ENCODE peak calls at places on chromosomes 3 and 15, in six cellular contexts. G is suprapubic skin, L is GM23338, T is tibial artery, Z is bronchial epithelial cell, H is breast epithelium. E is an unnamed sample.

GRCh38 chr15:73946046-73946678 is 19.9 kb downstream of the LOXL1 start:
- DNase-seq in Z (no peak), L (no peak), H (no peak), T (no peak), G (no peak), E (no peak)

GRCh38 chr3:63478962-63479660 is 173.4 kb upstream of the SNTN start:
- DNase-seq in H (no peak), L (no peak), Z (no peak), G (no peak), T (no peak), E (no peak)

GRCh38 chr15:69044899-69045298 is 30.4 kb downstream of the NOX5 start:
- DNase-seq in H (no peak), T (no peak), L (no peak), G (no peak), Z (peak; percentile 88), E (peak; percentile 83)

GRCh38 chr3:133404925-133405324 is 5.1 kb downstream of the BFSP2 start:
- DNase-seq in G (no peak), Z (no peak), L (peak; percentile 19), T (no peak), H (no peak), E (no peak)

GRCh38 chr3:41200669-41201021 is 1.3 kb downstream of the CTNNB1 start:
- DNase-seq in Z (peak; percentile 34), L (no peak), H (no peak), T (peak; percentile 38), G (no peak), E (no peak)

GRCh38 chr15:62250176-62250575 is 85.1 kb upstream of the C2CD4B start:
- DNase-seq in G (no peak), T (no peak), H (no peak), Z (no peak), L (no peak), E (no peak)

GRCh38 chr15:88894819-88895767 is at the start of gene HAPLN3:
- DNase-seq in H (no peak), G (no peak), L (peak; percentile 83), Z (no peak), T (no peak), E (no peak)

GRCh38 chr3:115626006-115626409 is 2.7 kb downstream of the GAP43 start:
- DNase-seq in H (no peak), Z (no peak), G (no peak), T (no peak), L (peak; percentile 46), E (no peak)

GRCh38 chr15:52789601-52790165 is 453 bp downstream of the ONECUT1 start:
- DNase-seq in G (peak; percentile 52), Z (no peak), L (peak; percentile 46), T (no peak), H (no peak), E (no peak)

GRCh38 chr15:77002954-77003912 is 8.3 kb downstream of the PSTPIP1 start:
- DNase-seq in H (no peak), T (peak; percentile 77), Z (no peak), G (no peak), L (no peak), E (no peak)

GRCh38 chr3:50205719-50206276 is 727 bp downstream of the SLC38A3 start:
- DNase-seq in T (no peak), Z (peak; percentile 22), H (no peak), G (no peak), L (peak; percentile 90), E (no peak)

GRCh38 chr15:51405646-51406194 is 64.3 kb downstream of the GLDN start:
- DNase-seq in T (no peak), G (no peak), L (no peak), H (no peak), Z (no peak), E (no peak)

GRCh38 chr3:56219894-56220805 is 248.1 kb downstream of the ERC2 start:
- DNase-seq in Z (no peak), L (no peak), H (no peak), G (no peak), T (no peak), E (no peak)

GRCh38 chr3:151085227-151085888 is at the start of gene MED12L:
- DNase-seq in T (peak; percentile 45), G (no peak), H (no peak), Z (peak; percentile 39), L (peak; percentile 86), E (no peak)

GRCh38 chr3:161854232-161854771 is 357.7 kb downstream of the OTOL1 start:
- DNase-seq in H (no peak), Z (peak; percentile 98), G (no peak), T (no peak), L (peak; percentile 68), E (no peak)

GRCh38 chr3:112357888-112358287 is 24.9 kb downstream of the CD200 start:
- DNase-seq in H (no peak), T (no peak), L (no peak), Z (no peak), G (no peak), E (no peak)

GRCh38 chr15:82158811-82159210 is 103.7 kb downstream of the EFL1 start:
- DNase-seq in L (no peak), Z (no peak), T (no peak), H (no peak), G (no peak), E (no peak)

GRCh38 chr3:140577911-140578310 is 100.0 kb upstream of the TRIM42 start:
- DNase-seq in L (no peak), Z (no peak), H (no peak), T (no peak), G (no peak), E (no peak)

GRCh38 chr3:108091498-108092259 is 848 bp upstream of the CD47 start:
- DNase-seq in Z (no peak), T (no peak), L (peak; percentile 64), H (no peak), G (no peak), E (no peak)

GRCh38 chr3:28667646-28668376 is 319.2 kb upstream of the AZI2 start:
- DNase-seq in G (no peak), Z (peak; percentile 61), H (no peak), T (peak; percentile 63), L (peak; percentile 85), E (peak; percentile 1)

GRCh38 chr3:50356553-50356952 is 2.8 kb downstream of the TMEM115 start:
- DNase-seq in L (no peak), H (no peak), T (no peak), Z (peak; percentile 44), G (no peak), E (no peak)

GRCh38 chr15:87591521-87591920 is 665.0 kb downstream of the NTRK3 start:
- DNase-seq in L (no peak), H (no peak), G (no peak), Z (no peak), T (no peak), E (no peak)

GRCh38 chr3:14525685-14526631 is 14.2 kb downstream of the GRIP2 start:
- DNase-seq in G (peak; percentile 43), Z (peak; percentile 67), L (no peak), H (peak; percentile 43), T (no peak), E (no peak)

GRCh38 chr3:160641675-160642330 is 35.2 kb upstream of the ARL14 start:
- DNase-seq in H (no peak), L (no peak), Z (peak; percentile 77), G (no peak), T (no peak), E (no peak)

GRCh38 chr15:26191216-26191615 is 328.1 kb upstream of the ATP10A start:
- DNase-seq in L (no peak), Z (no peak), T (no peak), G (no peak), H (no peak), E (no peak)

GRCh38 chr3:54366839-54367238 is 244.5 kb downstream of the CACNA2D3 start:
- DNase-seq in T (no peak), Z (no peak), H (no peak), G (no peak), L (no peak), E (no peak)

GRCh38 chr3:185208836-185209235 is 45.0 kb downstream of the EHHADH start:
- DNase-seq in L (no peak), T (no peak), G (no peak), Z (no peak), H (no peak), E (no peak)

GRCh38 chr3:71112576-71112975 is 471.0 kb downstream of the FOXP1 start:
- DNase-seq in Z (no peak), T (no peak), G (no peak), L (no peak), H (no peak), E (no peak)
- H3K36me3 ChIP-seq in Z (no peaks in the 10 kb centered on the region), T (peaks cover 6% of the 10 kb centered on the region), G (peaks cover 16% of the 10 kb centered on the region), L (no peaks in the 10 kb centered on the region), H (no peaks in the 10 kb centered on the region), E (no peaks in the 10 kb centered on the region)

GRCh38 chr15:59289574-59289973 is 82.9 kb downstream of the LDHAL6B start:
- DNase-seq in G (no peak), Z (no peak), H (no peak), L (no peak), T (no peak), E (no peak)
- H3K36me3 ChIP-seq in G (no peaks in the 10 kb centered on the region), Z (no peaks in the 10 kb centered on the region), H (no peaks in the 10 kb centered on the region), L (no peaks in the 10 kb centered on the region), T (no peaks in the 10 kb centered on the region), E (peaks cover 3% of the 10 kb centered on the region)

DNA sequence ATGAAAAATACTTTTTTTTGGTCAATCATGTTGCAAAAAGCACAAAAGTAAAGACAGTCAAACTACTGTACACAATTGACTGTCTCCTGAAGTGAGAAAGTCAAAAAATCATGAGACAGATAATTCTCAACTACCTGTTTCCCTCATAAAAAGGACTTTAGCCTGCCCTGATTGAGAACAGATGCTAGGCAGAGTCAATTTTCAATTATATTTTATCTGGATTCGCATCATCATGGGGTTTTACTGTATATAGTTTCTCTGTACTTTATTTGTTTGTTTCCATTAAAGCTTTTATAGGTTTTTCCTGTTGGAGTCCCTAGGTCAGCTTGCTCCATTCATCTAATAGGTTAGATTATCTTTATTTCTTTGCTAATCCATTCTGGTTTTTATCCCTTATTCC is 53.8 kb downstream of the ECT2 start:
- DNase-seq in L (no peak), Z (no peak), T (no peak), H (no peak), G (no peak), E (no peak)
- H3K36me3 ChIP-seq in L (peaks cover 33% of the 10 kb centered on the region), Z (peaks cover 1% of the 10 kb centered on the region), T (no peaks in the 10 kb centered on the region), H (no peaks in the 10 kb centered on the region), G (peaks cover 5% of the 10 kb centered on the region), E (peaks cover 6% of the 10 kb centered on the region)

GRCh38 chr15:56040081-56041035 is 46.9 kb upstream of the NEDD4 start:
- DNase-seq in H (no peak), T (peak; percentile 78), L (peak; percentile 54), G (peak; percentile 76), Z (peak; percentile 99), E (peak; percentile 84)
- H3K36me3 ChIP-seq in H (no peaks in the 10 kb centered on the region), T (no peaks in the 10 kb centered on the region), L (no peaks in the 10 kb centered on the region), G (no peaks in the 10 kb centered on the region), Z (no peaks in the 10 kb centered on the region), E (no peaks in the 10 kb centered on the region)

DNA sequence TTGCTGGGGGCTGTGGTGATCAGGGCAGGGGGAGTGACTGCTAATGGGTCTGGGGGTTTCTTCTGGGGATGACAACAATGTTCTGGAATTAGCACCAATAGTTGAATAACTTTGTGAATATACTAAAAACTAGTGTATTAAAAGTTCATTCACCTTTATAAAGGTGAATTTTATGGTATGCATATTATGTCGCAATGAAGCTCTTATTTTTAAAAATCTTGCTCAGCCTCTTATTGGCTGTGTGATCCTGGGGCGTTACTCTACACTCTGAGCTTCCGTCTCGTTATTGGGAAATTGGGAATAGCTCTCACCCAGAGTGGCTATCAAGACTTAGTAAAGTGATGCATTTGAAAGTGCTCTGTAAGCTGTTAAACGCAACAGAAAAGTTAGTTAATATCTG is 105.3 kb downstream of the SEC22A start:
- DNase-seq in L (no peak), T (no peak), Z (no peak), H (no peak), G (no peak), E (no peak)
- H3K36me3 ChIP-seq in L (no peaks in the 10 kb centered on the region), T (peaks cover 68% of the 10 kb centered on the region), Z (no peaks in the 10 kb centered on the region), H (no peaks in the 10 kb centered on the region), G (no peaks in the 10 kb centered on the region), E (no peaks in the 10 kb centered on the region)

GRCh38 chr3:197883541-197883940 is 66.4 kb upstream of the RPL35A start:
- DNase-seq in Z (no peak), H (no peak), L (no peak), T (no peak), G (no peak), E (no peak)
- H3K36me3 ChIP-seq in Z (peaks cover 5% of the 10 kb centered on the region), H (no peaks in the 10 kb centered on the region), L (no peaks in the 10 kb centered on the region), T (peaks cover 42% of the 10 kb centered on the region), G (peaks cover 37% of the 10 kb centered on the region), E (peaks cover 9% of the 10 kb centered on the region)